ENCODE peak calls at places on chromosome 11, in seven cellular contexts. One of them, this sample, is unnamed.
A peak's percentile ranks its signal among the peaks of the same experiment; 100 is the strongest.

GRCh38 chr11:75240381-75241035 is at the start of gene TPBGL:
- DNase-seq in psoas muscle: no peak
- DNase-seq in suprapubic skin: peak; percentile 74
- DNase-seq in pancreas: peak; percentile 69
- DNase-seq in fibroblast of lung: no peak
- DNase-seq in SJSA1: no peak
- DNase-seq in AG04450: no peak
- DNase-seq in this sample: no peak

GRCh38 chr11:130206141-130206540 is 46.6 kb downstream of the ST14 start:
- DNase-seq in psoas muscle: no peak
- DNase-seq in SJSA1: no peak
- DNase-seq in fibroblast of lung: no peak
- DNase-seq in pancreas: peak; percentile 47
- DNase-seq in AG04450: no peak
- DNase-seq in suprapubic skin: no peak
- DNase-seq in this sample: no peak

GRCh38 chr11:102467080-102467708 is 14.6 kb upstream of the TMEM123 start:
- DNase-seq in AG04450: no peak
- DNase-seq in SJSA1: no peak
- DNase-seq in suprapubic skin: no peak
- DNase-seq in pancreas: no peak
- DNase-seq in fibroblast of lung: no peak
- DNase-seq in psoas muscle: no peak
- DNase-seq in this sample: no peak

GRCh38 chr11:77093987-77094840 is 8.4 kb upstream of the OMP start:
- DNase-seq in pancreas: peak; percentile 31
- DNase-seq in AG04450: no peak
- DNase-seq in SJSA1: no peak
- DNase-seq in psoas muscle: peak; percentile 29
- DNase-seq in fibroblast of lung: no peak
- DNase-seq in suprapubic skin: no peak
- DNase-seq in this sample: no peak

GRCh38 chr11:115527534-115528125 is 23.4 kb upstream of the CADM1 start:
- DNase-seq in psoas muscle: no peak
- DNase-seq in fibroblast of lung: no peak
- DNase-seq in suprapubic skin: no peak
- DNase-seq in AG04450: no peak
- DNase-seq in pancreas: no peak
- DNase-seq in SJSA1: no peak
- DNase-seq in this sample: no peak

GRCh38 chr11:64245401-64245796 is 1.3 kb downstream of the PPP1R14B start:
- DNase-seq in pancreas: peak; percentile 81
- DNase-seq in SJSA1: no peak
- DNase-seq in psoas muscle: peak; percentile 89
- DNase-seq in fibroblast of lung: no peak
- DNase-seq in AG04450: no peak
- DNase-seq in suprapubic skin: no peak
- DNase-seq in this sample: no peak

GRCh38 chr11:126318642-126319373 is 14.9 kb downstream of the DCPS start:
- DNase-seq in fibroblast of lung: peak; percentile 96
- DNase-seq in suprapubic skin: no peak
- DNase-seq in AG04450: peak; percentile 88
- DNase-seq in psoas muscle: no peak
- DNase-seq in SJSA1: peak; percentile 52
- DNase-seq in pancreas: peak; percentile 15
- DNase-seq in this sample: peak; percentile 71

GRCh38 chr11:20367313-20367948 is 3.9 kb downstream of the HTATIP2 start:
- DNase-seq in SJSA1: peak; percentile 74
- DNase-seq in suprapubic skin: no peak
- DNase-seq in psoas muscle: no peak
- DNase-seq in AG04450: peak; percentile 58
- DNase-seq in fibroblast of lung: peak; percentile 92
- DNase-seq in pancreas: no peak
- DNase-seq in this sample: peak; percentile 69

GRCh38 chr11:19777342-19778102 is 64.9 kb downstream of the NAV2 start:
- DNase-seq in psoas muscle: no peak
- DNase-seq in fibroblast of lung: peak; percentile 42
- DNase-seq in SJSA1: peak; percentile 60
- DNase-seq in suprapubic skin: no peak
- DNase-seq in pancreas: no peak
- DNase-seq in AG04450: peak; percentile 27
- DNase-seq in this sample: no peak

GRCh38 chr11:112941096-112941495 is 20.1 kb upstream of the NCAM1 start:
- DNase-seq in psoas muscle: no peak
- DNase-seq in fibroblast of lung: no peak
- DNase-seq in SJSA1: no peak
- DNase-seq in pancreas: no peak
- DNase-seq in suprapubic skin: no peak
- DNase-seq in AG04450: no peak
- DNase-seq in this sample: no peak

GRCh38 chr11:88131764-88132470 is 43.3 kb downstream of the RAB38 start:
- DNase-seq in suprapubic skin: no peak
- DNase-seq in SJSA1: no peak
- DNase-seq in psoas muscle: no peak
- DNase-seq in AG04450: no peak
- DNase-seq in fibroblast of lung: no peak
- DNase-seq in pancreas: no peak
- DNase-seq in this sample: no peak

GRCh38 chr11:125070699-125071254 is 7.7 kb downstream of the SLC37A2 start:
- DNase-seq in psoas muscle: peak; percentile 81
- DNase-seq in fibroblast of lung: peak; percentile 84
- DNase-seq in pancreas: peak; percentile 49
- DNase-seq in SJSA1: no peak
- DNase-seq in AG04450: no peak
- DNase-seq in suprapubic skin: no peak
- DNase-seq in this sample: peak; percentile 76

GRCh38 chr11:64123679-64124078 is 42.2 kb downstream of the MACROD1 start:
- DNase-seq in suprapubic skin: no peak
- DNase-seq in pancreas: no peak
- DNase-seq in SJSA1: no peak
- DNase-seq in psoas muscle: no peak
- DNase-seq in AG04450: no peak
- DNase-seq in fibroblast of lung: no peak
- DNase-seq in this sample: no peak

GRCh38 chr11:129861702-129862107 is 33.7 kb downstream of the NFRKB start:
- DNase-seq in SJSA1: peak; percentile 90
- DNase-seq in AG04450: peak; percentile 86
- DNase-seq in fibroblast of lung: peak; percentile 90
- DNase-seq in pancreas: no peak
- DNase-seq in psoas muscle: no peak
- DNase-seq in suprapubic skin: no peak
- DNase-seq in this sample: peak; percentile 71

GRCh38 chr11:11472096-11472495 is 119.0 kb upstream of the CSNK2A3 start:
- DNase-seq in pancreas: no peak
- DNase-seq in SJSA1: no peak
- DNase-seq in suprapubic skin: no peak
- DNase-seq in fibroblast of lung: no peak
- DNase-seq in psoas muscle: no peak
- DNase-seq in AG04450: no peak
- DNase-seq in this sample: no peak

GRCh38 chr11:126341760-126342161 is 13.7 kb upstream of the ST3GAL4 start:
- DNase-seq in fibroblast of lung: peak; percentile 73
- DNase-seq in psoas muscle: peak; percentile 8
- DNase-seq in SJSA1: peak; percentile 69
- DNase-seq in AG04450: no peak
- DNase-seq in pancreas: no peak
- DNase-seq in suprapubic skin: no peak
- DNase-seq in this sample: no peak

GRCh38 chr11:8100151-8100550 is 19.1 kb downstream of the TUB start:
- DNase-seq in AG04450: no peak
- DNase-seq in suprapubic skin: no peak
- DNase-seq in psoas muscle: no peak
- DNase-seq in pancreas: peak; percentile 14
- DNase-seq in fibroblast of lung: no peak
- DNase-seq in SJSA1: no peak
- DNase-seq in this sample: peak; percentile 34

GRCh38 chr11:82714346-82715174 is 19.1 kb downstream of the FAM181B start:
- DNase-seq in fibroblast of lung: no peak
- DNase-seq in suprapubic skin: no peak
- DNase-seq in psoas muscle: no peak
- DNase-seq in pancreas: no peak
- DNase-seq in SJSA1: no peak
- DNase-seq in AG04450: no peak
- DNase-seq in this sample: no peak

GRCh38 chr11:5639953-5640352 is 15.2 kb downstream of the TRIM34 start:
- DNase-seq in fibroblast of lung: no peak
- DNase-seq in psoas muscle: no peak
- DNase-seq in suprapubic skin: no peak
- DNase-seq in AG04450: no peak
- DNase-seq in SJSA1: no peak
- DNase-seq in pancreas: no peak
- DNase-seq in this sample: no peak

GRCh38 chr11:98616256-98616655 is 404.5 kb upstream of the CNTN5 start:
- DNase-seq in SJSA1: no peak
- DNase-seq in fibroblast of lung: no peak
- DNase-seq in psoas muscle: no peak
- DNase-seq in AG04450: no peak
- DNase-seq in suprapubic skin: no peak
- DNase-seq in pancreas: no peak
- DNase-seq in this sample: no peak

GRCh38 chr11:45146072-45147016 is at the start of gene PRDM11:
- DNase-seq in AG04450: peak; percentile 34
- DNase-seq in pancreas: peak; percentile 90
- DNase-seq in fibroblast of lung: peak; percentile 75
- DNase-seq in suprapubic skin: peak; percentile 86
- DNase-seq in psoas muscle: peak; percentile 93
- DNase-seq in SJSA1: peak; percentile 92
- DNase-seq in this sample: no peak

GRCh38 chr11:6307879-6308278 is 12.4 kb downstream of the CAVIN3 start:
- DNase-seq in AG04450: no peak
- DNase-seq in fibroblast of lung: peak; percentile 44
- DNase-seq in suprapubic skin: no peak
- DNase-seq in psoas muscle: no peak
- DNase-seq in SJSA1: no peak
- DNase-seq in pancreas: no peak
- DNase-seq in this sample: no peak

GRCh38 chr11:92329137-92329536 is 104.5 kb downstream of the FAT3 start:
- DNase-seq in psoas muscle: no peak
- DNase-seq in SJSA1: no peak
- DNase-seq in fibroblast of lung: no peak
- DNase-seq in AG04450: no peak
- DNase-seq in pancreas: no peak
- DNase-seq in suprapubic skin: no peak
- DNase-seq in this sample: no peak

DNA sequence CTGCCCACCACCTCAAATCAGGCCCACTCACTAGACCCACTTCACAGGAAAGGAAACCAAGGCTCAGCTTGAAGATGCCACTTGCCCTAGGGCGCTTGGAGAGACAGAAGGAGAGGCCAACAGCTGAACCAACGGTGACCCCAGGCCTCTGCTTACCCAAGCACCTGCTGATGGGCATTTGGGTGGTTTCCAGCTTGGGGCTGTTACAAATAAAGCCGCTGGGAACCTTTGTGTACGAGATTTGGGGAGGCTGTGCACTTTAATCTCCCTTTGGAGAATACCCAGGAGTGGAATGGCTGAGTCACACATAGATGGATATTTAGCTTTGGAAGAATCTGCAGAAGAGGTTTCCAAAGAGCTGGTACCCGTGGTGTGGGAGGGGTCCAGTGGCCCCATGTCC is 50.9 kb upstream of the LINC01488 start:
- DNase-seq in pancreas: no peak
- DNase-seq in SJSA1: no peak
- DNase-seq in AG04450: no peak
- DNase-seq in fibroblast of lung: no peak
- DNase-seq in psoas muscle: peak; percentile 16
- DNase-seq in suprapubic skin: no peak
- DNase-seq in this sample: no peak
- H3K9me3 ChIP-seq in pancreas: no peaks in the 10 kb centered on the region
- H3K9me3 ChIP-seq in SJSA1: no peaks in the 10 kb centered on the region
- H3K9me3 ChIP-seq in AG04450: no peaks in the 10 kb centered on the region
- H3K9me3 ChIP-seq in fibroblast of lung: no peaks in the 10 kb centered on the region
- H3K9me3 ChIP-seq in psoas muscle: no peaks in the 10 kb centered on the region
- H3K9me3 ChIP-seq in suprapubic skin: no peaks in the 10 kb centered on the region
- H3K9me3 ChIP-seq in this sample: no peaks in the 10 kb centered on the region

GRCh38 chr11:120212926-120213325 is 2.1 kb downstream of the OAF start:
- DNase-seq in AG04450: no peak
- DNase-seq in psoas muscle: no peak
- DNase-seq in pancreas: no peak
- DNase-seq in SJSA1: no peak
- DNase-seq in fibroblast of lung: no peak
- DNase-seq in suprapubic skin: no peak
- DNase-seq in this sample: no peak

GRCh38 chr11:120214581-120214980 is 3.7 kb downstream of the OAF start:
- DNase-seq in AG04450: no peak
- DNase-seq in psoas muscle: no peak
- DNase-seq in pancreas: no peak
- DNase-seq in SJSA1: no peak
- DNase-seq in fibroblast of lung: no peak
- DNase-seq in suprapubic skin: no peak
- DNase-seq in this sample: no peak

GRCh38 chr11:120210651-120211521 is at the start of gene OAF:
- DNase-seq in pancreas: peak; percentile 80
- DNase-seq in psoas muscle: peak; percentile 87
- DNase-seq in SJSA1: peak; percentile 58
- DNase-seq in fibroblast of lung: peak; percentile 90
- DNase-seq in AG04450: peak; percentile 71
- DNase-seq in suprapubic skin: no peak
- DNase-seq in this sample: peak; percentile 82

GRCh38 chr11:120211522-120212258 is 858 bp downstream of the OAF start:
- DNase-seq in pancreas: no peak
- DNase-seq in AG04450: no peak
- DNase-seq in SJSA1: no peak
- DNase-seq in fibroblast of lung: no peak
- DNase-seq in psoas muscle: no peak
- DNase-seq in suprapubic skin: no peak
- DNase-seq in this sample: no peak

GRCh38 chr11:120212259-120212888 is 1.5 kb downstream of the OAF start:
- DNase-seq in fibroblast of lung: no peak
- DNase-seq in psoas muscle: no peak
- DNase-seq in suprapubic skin: no peak
- DNase-seq in AG04450: no peak
- DNase-seq in SJSA1: no peak
- DNase-seq in pancreas: no peak
- DNase-seq in this sample: no peak
- H3K4me3 ChIP-seq in fibroblast of lung: peak overlapping the region; percentile 48
- H3K4me3 ChIP-seq in psoas muscle: peak overlapping the region; percentile 68
- H3K4me3 ChIP-seq in suprapubic skin: peak overlapping the region; percentile 86
- H3K4me3 ChIP-seq in AG04450: peak overlapping the region; percentile 74
- H3K4me3 ChIP-seq in SJSA1: no peak overlapping the region
- H3K4me3 ChIP-seq in pancreas: peak overlapping the region; percentile 52
- H3K4me3 ChIP-seq in this sample: peak overlapping the region; percentile 64

GRCh38 chr11:2788751-2789140 is 89.0 kb upstream of the KCNQ1OT1 start:
- DNase-seq in psoas muscle: peak; percentile 26
- DNase-seq in AG04450: no peak
- DNase-seq in pancreas: peak; percentile 45
- DNase-seq in fibroblast of lung: no peak
- DNase-seq in SJSA1: peak; percentile 41
- DNase-seq in suprapubic skin: peak; percentile 62
- DNase-seq in this sample: peak; percentile 49
- H3K9me3 ChIP-seq in psoas muscle: no peaks in the 10 kb centered on the region
- H3K9me3 ChIP-seq in AG04450: peaks cover 6% of the 10 kb centered on the region
- H3K9me3 ChIP-seq in pancreas: no peaks in the 10 kb centered on the region
- H3K9me3 ChIP-seq in fibroblast of lung: no peaks in the 10 kb centered on the region
- H3K9me3 ChIP-seq in SJSA1: no peaks in the 10 kb centered on the region
- H3K9me3 ChIP-seq in suprapubic skin: no peaks in the 10 kb centered on the region
- H3K9me3 ChIP-seq in this sample: no peaks in the 10 kb centered on the region

DNA sequence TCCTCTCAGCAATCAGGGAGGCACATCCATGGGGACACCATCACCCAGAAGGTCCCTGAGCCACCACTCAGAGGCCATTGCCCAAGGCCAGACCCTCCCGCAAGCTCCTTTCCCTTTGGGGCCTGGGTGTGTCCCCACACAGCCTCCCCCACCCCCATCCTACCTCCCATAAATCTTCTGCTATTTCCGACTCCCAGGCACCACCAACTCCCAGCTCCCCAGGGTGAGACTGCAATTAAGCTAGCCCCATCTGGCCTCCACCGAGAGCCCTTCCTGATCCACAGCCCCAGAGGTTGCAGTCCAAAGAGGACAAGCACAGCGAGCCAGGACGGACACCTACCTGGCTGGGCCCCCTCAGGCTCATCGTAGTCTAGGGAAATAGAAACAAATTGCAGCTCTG is 6.3 kb downstream of the ARHGAP1 start:
- DNase-seq in pancreas: no peak
- DNase-seq in psoas muscle: no peak
- DNase-seq in AG04450: no peak
- DNase-seq in fibroblast of lung: no peak
- DNase-seq in SJSA1: no peak
- DNase-seq in suprapubic skin: no peak
- DNase-seq in this sample: no peak
- H3K4me3 ChIP-seq in pancreas: no peak overlapping the region
- H3K4me3 ChIP-seq in psoas muscle: no peak overlapping the region
- H3K4me3 ChIP-seq in AG04450: no peak overlapping the region
- H3K4me3 ChIP-seq in fibroblast of lung: no peak overlapping the region
- H3K4me3 ChIP-seq in SJSA1: no peak overlapping the region
- H3K4me3 ChIP-seq in suprapubic skin: no peak overlapping the region
- H3K4me3 ChIP-seq in this sample: no peak overlapping the region

This sample was measured in right atrium auricular region.